ENCODE peak calls at places on chromosome 5, in seven cellular contexts. V is AG04449, L is cardiac fibroblast, M is BJ, I is foreskin fibroblast, W is ovary, N is MM.1S. D is an unnamed sample.

GRCh38 chr5:38557309-38557710 is 864 bp upstream of the LIFR start:
- DNase-seq in W (peak), L (no peak), N (no peak), M (no peak), V (no peak), I (no peak), D (no peak)

GRCh38 chr5:94870496-94871214 is 252.2 kb downstream of the SLF1 start:
- DNase-seq in W (no peak), V (no peak), N (no peak), M (no peak), L (no peak), I (no peak), D (peak)

GRCh38 chr5:104987074-104987473 is 1424.5 kb upstream of the NUDT12 start:
- DNase-seq in L (no peak), W (no peak), I (no peak), N (no peak), V (no peak), M (no peak), D (no peak)

GRCh38 chr5:151082274-151082902 is 1.6 kb upstream of the TNIP1 start:
- DNase-seq in L (no peak), V (no peak), I (no peak), N (no peak), M (no peak), W (no peak), D (no peak)

GRCh38 chr5:181204561-181205401 is at the start of gene TRIM7:
- DNase-seq in V (no peak), I (peak), M (no peak), N (no peak), L (peak), W (peak), D (no peak)

GRCh38 chr5:83726912-83727311 is 6.3 kb upstream of the HAPLN1 start:
- DNase-seq in M (no peak), I (no peak), L (no peak), W (no peak), N (no peak), V (no peak), D (no peak)

GRCh38 chr5:74576941-74577456 is 63.5 kb downstream of the ENC1 start:
- DNase-seq in W (no peak), M (peak), V (peak), I (peak), L (peak), N (peak), D (no peak)

GRCh38 chr5:54651482-54652076 is 134.0 kb downstream of the SNX18 start:
- DNase-seq in W (peak), L (peak), V (no peak), I (no peak), M (no peak), N (no peak), D (peak)

GRCh38 chr5:57341380-57341979 is 141.1 kb downstream of the ACTBL2 start:
- DNase-seq in N (no peak), V (no peak), L (no peak), M (no peak), W (no peak), I (no peak), D (no peak)

GRCh38 chr5:1749346-1750124 is 50.1 kb downstream of the MRPL36 start:
- DNase-seq in I (no peak), M (no peak), L (no peak), W (peak), N (no peak), V (no peak), D (peak)

GRCh38 chr5:115501457-115501856 is 43.1 kb downstream of the FEM1C start:
- DNase-seq in I (no peak), N (no peak), V (no peak), L (no peak), M (no peak), W (no peak), D (no peak)

GRCh38 chr5:169161022-169161680 is 139.8 kb downstream of the SLIT3 start:
- DNase-seq in N (no peak), V (peak), M (peak), W (peak), L (peak), I (peak), D (no peak)

GRCh38 chr5:134267366-134268018 is 41.6 kb upstream of the PPP2CA start:
- DNase-seq in L (peak), I (no peak), W (no peak), N (no peak), V (no peak), M (no peak), D (no peak)

GRCh38 chr5:81904861-81905260 is 67.0 kb upstream of the ATG10 start:
- DNase-seq in N (no peak), V (no peak), I (no peak), L (peak), M (no peak), W (no peak), D (no peak)

GRCh38 chr5:68949256-68949655 is 144.6 kb upstream of the SLC30A5 start:
- DNase-seq in V (no peak), W (no peak), L (no peak), N (no peak), M (no peak), I (no peak), D (no peak)

GRCh38 chr5:32027717-32028321 is 146.3 kb downstream of the GOLPH3 start:
- DNase-seq in M (peak), N (no peak), I (peak), V (peak), W (no peak), L (peak), D (no peak)

GRCh38 chr5:78221964-78222451 is 72.5 kb downstream of the AP3B1 start:
- DNase-seq in W (no peak), M (no peak), I (no peak), N (peak), V (no peak), L (peak), D (no peak)

GRCh38 chr5:168723037-168723436 is 143.9 kb upstream of the PANK3 start:
- DNase-seq in N (no peak), M (no peak), I (no peak), V (no peak), L (no peak), W (no peak), D (no peak)

GRCh38 chr5:61348437-61348836 is 16.4 kb downstream of the ZSWIM6 start:
- DNase-seq in V (no peak), M (no peak), W (no peak), L (no peak), I (no peak), N (no peak), D (no peak)

GRCh38 chr5:96279796-96280542 is 153.1 kb downstream of the PCSK1 start:
- DNase-seq in W (no peak), M (no peak), I (peak), L (peak), V (no peak), N (no peak), D (no peak)

GRCh38 chr5:112192886-112193285 is 226.2 kb downstream of the EPB41L4A start:
- DNase-seq in I (no peak), M (no peak), N (no peak), L (no peak), W (no peak), V (no peak), D (no peak)
- TF ChIP-seq CTCF in I (no peak), M (no peak), N (no peak), L (no peak), W (no peak), V (no peak), D (no peak)

DNA sequence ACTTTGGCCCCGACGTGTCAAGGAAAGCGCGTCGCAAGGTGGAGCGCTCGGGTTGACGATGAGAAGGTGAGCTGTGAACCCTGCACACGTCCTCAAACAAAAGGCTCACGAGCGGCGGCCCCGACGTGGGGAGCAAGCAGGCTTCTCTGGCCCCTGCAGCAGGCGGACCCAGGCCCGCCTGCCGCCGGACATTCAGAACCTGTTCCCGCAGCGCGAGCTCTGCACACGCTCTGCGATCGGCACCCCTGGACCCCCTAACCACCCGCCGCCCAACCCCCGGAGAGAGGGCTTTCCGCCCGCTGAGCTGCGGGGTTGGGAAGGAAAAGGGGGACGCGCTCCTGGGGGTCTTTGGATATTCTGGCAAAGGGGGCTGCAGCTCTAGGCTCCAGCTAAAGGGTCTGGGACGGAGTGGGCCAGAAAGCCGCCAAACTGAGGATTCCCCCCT is 1.2 kb downstream of the FBN2 start:
- DNase-seq in V (no peak), N (no peak), W (no peak), L (peak), I (peak), M (no peak), D (no peak)
- H3K4me3 ChIP-seq in V (peak), N (peak), W (peak), L (peak), I (peak), M (peak), D (peak)

DNA sequence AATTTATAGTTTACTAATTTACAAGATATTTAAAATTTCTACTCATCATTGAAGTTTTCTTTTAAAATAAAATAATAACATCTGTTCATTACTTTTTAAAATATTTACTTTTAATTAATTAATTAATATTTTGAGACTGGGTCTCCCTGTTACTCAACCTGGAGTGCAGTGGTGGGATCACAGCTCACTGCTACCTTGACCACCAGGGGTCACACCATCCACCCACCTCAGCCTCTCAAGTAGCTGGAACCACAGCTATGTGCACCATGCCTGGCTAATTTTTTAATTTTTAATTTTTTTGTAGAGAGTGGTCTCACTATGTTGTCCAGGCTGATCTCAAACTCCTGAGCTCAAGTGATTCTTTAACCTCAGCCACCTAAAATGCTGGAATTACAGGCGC is 1013.6 kb downstream of the CDH9 start:
- DNase-seq in I (no peak), L (no peak), N (no peak), V (no peak), W (no peak), M (no peak), D (no peak)
- TF ChIP-seq CTCF in I (no peak), L (no peak), N (peak), V (no peak), W (no peak), M (no peak), D (no peak)

DNA sequence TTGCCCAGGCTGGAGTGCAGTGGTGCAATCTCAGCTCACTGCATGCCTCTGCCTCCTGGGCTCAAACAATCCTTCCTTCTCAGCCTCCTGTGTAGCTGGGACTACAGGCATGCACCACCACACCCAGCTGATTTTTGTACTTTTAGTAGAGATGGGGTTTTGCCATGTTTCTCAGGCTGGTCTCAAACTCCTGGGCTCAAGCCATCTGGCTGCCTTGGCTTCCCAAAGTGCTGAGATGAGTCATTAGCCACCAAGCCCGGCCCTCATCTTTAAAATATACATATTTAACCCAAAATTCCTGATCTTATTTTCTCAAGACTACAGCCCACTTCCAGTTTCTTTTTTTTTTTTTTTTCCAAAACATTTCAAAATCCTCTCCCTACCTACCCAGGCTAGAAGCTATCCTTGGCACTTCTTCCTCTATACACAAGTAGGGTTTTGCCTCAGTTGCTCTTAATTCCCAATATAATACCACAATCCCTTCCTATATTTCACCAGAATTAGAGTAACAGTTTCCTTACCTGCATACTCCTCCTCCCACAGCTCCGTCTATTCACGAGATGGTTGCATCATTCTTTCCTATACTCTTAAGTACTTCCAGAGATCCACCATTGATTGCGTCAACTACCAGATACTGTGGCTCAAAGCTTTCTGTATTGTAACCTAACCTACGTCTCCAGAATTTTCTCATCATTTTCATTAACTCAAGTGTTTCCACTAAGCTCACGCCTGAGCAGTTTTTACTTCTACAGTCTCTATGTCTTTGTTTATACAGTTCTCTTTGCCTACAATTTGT is 31.5 kb upstream of the MINAR2 start:
- DNase-seq in N (no peak), V (no peak), M (no peak), L (no peak), I (no peak), W (no peak), D (no peak)
- H3K4me3 ChIP-seq in N (no peak), V (no peak), M (no peak), L (no peak), I (no peak), W (no peak), D (no peak)

GRCh38 chr5:67248703-67249589 is 52.3 kb upstream of the CD180 start:
- DNase-seq in W (no peak), V (no peak), L (peak), N (no peak), M (no peak), I (no peak), D (no peak)

GRCh38 chr5:67245259-67245846 is 48.8 kb upstream of the CD180 start:
- DNase-seq in M (no peak), W (no peak), I (no peak), V (no peak), N (no peak), L (no peak), D (no peak)

GRCh38 chr5:67244345-67244793 is 47.8 kb upstream of the CD180 start:
- DNase-seq in I (no peak), V (no peak), W (no peak), M (no peak), L (peak), N (no peak), D (no peak)

GRCh38 chr5:67246108-67246507 is 49.5 kb upstream of the CD180 start:
- DNase-seq in V (peak), M (no peak), L (peak), N (peak), W (no peak), I (peak), D (no peak)

DNA sequence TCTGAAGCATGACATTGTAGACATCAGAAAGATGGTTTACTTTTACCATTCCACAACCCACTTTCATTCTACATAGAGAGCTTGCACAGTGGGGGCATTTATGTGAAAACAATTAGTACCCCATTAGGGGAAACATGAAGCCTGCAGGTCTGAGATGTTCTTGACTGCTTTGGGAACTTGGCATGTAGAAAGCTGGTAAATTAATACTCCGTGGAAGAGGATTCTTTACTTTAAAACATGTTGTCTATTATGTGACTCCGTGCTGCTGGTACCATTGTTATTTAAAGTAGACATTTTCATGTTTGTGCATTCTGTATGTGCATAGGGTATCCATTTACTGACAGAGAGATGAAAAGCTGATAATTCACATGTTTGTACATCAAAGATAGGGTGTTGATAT is 49.9 kb upstream of the CD180 start:
- DNase-seq in L (no peak), N (no peak), M (no peak), I (no peak), W (no peak), V (no peak), D (no peak)
- TF ChIP-seq CTCF in L (no peak), N (no peak), M (no peak), I (no peak), W (no peak), V (no peak), D (no peak)

DNA sequence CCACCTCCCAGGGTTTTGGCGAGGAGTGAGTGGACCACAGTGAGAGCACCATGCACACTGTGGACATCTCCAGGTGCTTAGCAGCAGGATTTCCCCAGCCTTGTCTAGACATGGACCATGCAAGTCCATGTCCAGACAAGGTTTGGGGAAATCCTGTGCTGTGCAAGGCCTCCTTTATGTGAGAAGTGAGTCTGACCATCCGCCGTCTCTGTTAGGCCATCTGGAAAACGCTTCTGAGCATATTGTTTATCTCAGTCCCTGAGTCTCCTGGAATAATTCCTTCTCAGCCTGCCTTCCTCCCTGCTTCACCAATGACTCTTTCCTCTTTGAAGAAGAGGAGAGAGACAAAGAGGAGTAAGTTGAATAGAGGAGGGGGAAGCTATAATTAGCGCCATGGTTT is 26.1 kb upstream of the TNFAIP8 start:
- DNase-seq in W (no peak), I (no peak), N (no peak), V (no peak), M (no peak), L (no peak), D (no peak)
- H3K4me3 ChIP-seq in W (no peak), I (no peak), N (no peak), V (no peak), M (no peak), L (no peak), D (no peak)

GRCh38 chr5:175698401-175699115 is 40.7 kb downstream of the HRH2 start:
- DNase-seq in L (no peak), I (no peak), V (no peak), W (no peak), M (no peak), N (no peak), D (peak)

GRCh38 chr5:175696855-175697198 is 39.0 kb downstream of the HRH2 start:
- DNase-seq in L (no peak), V (no peak), N (no peak), I (no peak), M (no peak), W (no peak), D (no peak)

GRCh38 chr5:175697846-175698245 is 40.0 kb downstream of the HRH2 start:
- DNase-seq in M (no peak), V (no peak), I (no peak), L (no peak), W (no peak), N (no peak), D (peak)

GRCh38 chr5:175701797-175702196 is 43.9 kb downstream of the HRH2 start:
- DNase-seq in I (no peak), N (no peak), M (no peak), W (no peak), L (no peak), V (no peak), D (peak)

GRCh38 chr5:175700991-175701390 is 43.1 kb downstream of the HRH2 start:
- DNase-seq in M (no peak), N (no peak), I (no peak), W (no peak), V (no peak), L (no peak), D (peak)
- TF ChIP-seq CTCF in M (no peak), N (peak), I (no peak), W (no peak), V (no peak), L (no peak), D (no peak)

DNA sequence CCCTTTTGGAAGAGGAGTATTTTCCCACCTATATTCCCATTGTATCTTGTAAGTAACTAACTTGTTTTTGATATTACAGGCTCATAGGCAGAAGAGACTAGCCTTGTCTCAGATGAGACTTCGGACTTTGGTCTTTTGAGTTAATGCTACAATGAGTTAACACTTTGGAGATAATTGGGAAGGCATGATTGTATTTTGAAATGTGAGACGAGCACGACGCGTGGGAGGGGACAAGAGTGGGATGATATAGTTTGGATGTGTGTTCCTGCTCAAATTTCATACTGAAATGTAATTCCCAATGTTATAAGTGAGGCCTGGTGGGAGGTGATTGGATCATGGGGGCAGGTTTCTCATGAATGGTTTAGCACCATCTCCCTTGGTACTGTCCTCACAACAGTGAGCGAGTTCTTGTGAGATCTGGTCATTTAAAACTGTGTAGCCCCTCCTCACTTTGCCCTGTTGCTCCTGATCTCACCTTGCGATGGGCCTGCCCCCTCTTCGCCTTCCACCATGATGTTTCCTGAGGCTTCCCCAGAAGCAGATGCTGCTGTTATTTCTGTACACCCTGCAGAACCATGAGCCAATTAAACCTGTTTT is 721.5 kb upstream of the CTNND2 start:
- DNase-seq in I (no peak), N (no peak), W (no peak), M (no peak), V (no peak), L (no peak), D (no peak)
- H3K4me3 ChIP-seq in I (no peak), N (no peak), W (no peak), M (no peak), V (no peak), L (no peak), D (no peak)

D was measured in dorsolateral prefrontal cortex.